ENCODE peak calls at places on chromosome 6, in six cellular contexts. U is K562, F is GM23338, K is A549, T is hepatocyte, J is mammary epithelial cell. V is an unnamed sample.
A peak's percentile ranks its signal among the peaks of the same experiment; 100 is the strongest.

GRCh38 chr6:23672737-23673136 is 453.3 kb upstream of the NRSN1 start:
- DNase-seq in U (no peak), F (no peak), K (no peak), T (no peak), J (no peak), V (no peak)

GRCh38 chr6:113089056-113089455 is 741.9 kb downstream of the RFPL4B start:
- DNase-seq in U (no peak), F (peak; percentile 64), K (no peak), T (no peak), J (no peak), V (no peak)

GRCh38 chr6:29845405-29846006 is 17.9 kb downstream of the HLA-G start:
- DNase-seq in U (no peak), F (no peak), K (peak; percentile 47), T (peak; percentile 57), J (peak; percentile 95), V (no peak)

GRCh38 chr6:138331984-138332383 is 45.7 kb upstream of the SMIM28 start:
- DNase-seq in U (no peak), F (peak; percentile 44), K (no peak), T (no peak), J (no peak), V (no peak)

GRCh38 chr6:22954749-22955385 is 385.5 kb downstream of the HDGFL1 start:
- DNase-seq in U (no peak), F (no peak), K (peak; percentile 42), T (no peak), J (peak; percentile 0), V (no peak)

GRCh38 chr6:345747-346388 is 45.7 kb upstream of the IRF4 start:
- DNase-seq in U (no peak), F (no peak), K (no peak), T (no peak), J (no peak), V (no peak)

GRCh38 chr6:75351570-75351969 is 67.0 kb upstream of the TMEM30A start:
- DNase-seq in U (no peak), F (no peak), K (no peak), T (no peak), J (no peak), V (no peak)

GRCh38 chr6:48894469-48894868 is 568.6 kb downstream of the MMUT start:
- DNase-seq in U (no peak), F (no peak), K (no peak), T (no peak), J (no peak), V (no peak)

GRCh38 chr6:85092224-85092623 is 327.8 kb upstream of the TBX18 start:
- DNase-seq in U (no peak), F (no peak), K (no peak), T (no peak), J (no peak), V (no peak)

GRCh38 chr6:44127186-44128019 is at the start of the genes MRPL14 and TMEM63B:
- DNase-seq in U (peak; percentile 99), F (peak; percentile 90), K (peak; percentile 83), T (peak; percentile 97), J (peak; percentile 84), V (peak; percentile 100)

GRCh38 chr6:46993846-46994245 is 48.3 kb downstream of the ADGRF1 start:
- DNase-seq in U (no peak), F (no peak), K (peak; percentile 61), T (no peak), J (peak; percentile 95), V (no peak)

GRCh38 chr6:67361264-67361663 is 1273.8 kb upstream of the ADGRB3 start:
- DNase-seq in U (no peak), F (no peak), K (no peak), T (no peak), J (no peak), V (no peak)

GRCh38 chr6:135624402-135625297 is 127.1 kb upstream of the AHI1 start:
- DNase-seq in U (no peak), F (no peak), K (no peak), T (no peak), J (no peak), V (no peak)

GRCh38 chr6:135033238-135033637 is 21.4 kb downstream of the HBS1L start:
- DNase-seq in U (no peak), F (no peak), K (no peak), T (no peak), J (peak; percentile 47), V (no peak)

GRCh38 chr6:137259349-137259748 is 40.2 kb upstream of the IFNGR1 start:
- DNase-seq in U (no peak), F (no peak), K (peak; percentile 25), T (no peak), J (peak; percentile 58), V (no peak)

GRCh38 chr6:16723833-16724232 is 37.4 kb downstream of the ATXN1 start:
- DNase-seq in U (no peak), F (peak; percentile 41), K (peak; percentile 61), T (peak; percentile 78), J (peak; percentile 92), V (peak; percentile 88)

GRCh38 chr6:42405025-42405424 is 46.7 kb downstream of the TRERF1 start:
- DNase-seq in U (no peak), F (peak; percentile 51), K (no peak), T (no peak), J (no peak), V (no peak)

GRCh38 chr6:122381494-122382083 is 17.9 kb upstream of the HSF2 start:
- DNase-seq in U (peak; percentile 56), F (peak; percentile 92), K (peak; percentile 67), T (peak; percentile 84), J (peak; percentile 48), V (no peak)

GRCh38 chr6:127963495-127963894 is 62.6 kb upstream of the THEMIS start:
- DNase-seq in U (no peak), F (no peak), K (no peak), T (no peak), J (no peak), V (no peak)

GRCh38 chr6:158642805-158643489 is 1.6 kb downstream of the DYNLT1 start:
- DNase-seq in U (no peak), F (no peak), K (no peak), T (no peak), J (peak; percentile 9), V (peak; percentile 63)

GRCh38 chr6:106639812-106640211 is 10.4 kb downstream of the QRSL1 start:
- DNase-seq in U (no peak), F (no peak), K (no peak), T (no peak), J (no peak), V (no peak)

GRCh38 chr6:72042088-72042487 is 155.7 kb downstream of the RIMS1 start:
- DNase-seq in U (no peak), F (no peak), K (no peak), T (peak; percentile 11), J (no peak), V (no peak)

GRCh38 chr6:77638129-77638830 is 14.6 kb upstream of the MEI4 start:
- DNase-seq in U (no peak), F (no peak), K (no peak), T (no peak), J (no peak), V (no peak)

GRCh38 chr6:73413102-73413501 is 18.5 kb downstream of the DDX43 start:
- DNase-seq in U (no peak), F (no peak), K (no peak), T (no peak), J (no peak), V (no peak)

GRCh38 chr6:131172237-131172636 is 37.0 kb downstream of the AKAP7 start:
- DNase-seq in U (no peak), F (no peak), K (no peak), T (no peak), J (peak; percentile 56), V (no peak)

DNA sequence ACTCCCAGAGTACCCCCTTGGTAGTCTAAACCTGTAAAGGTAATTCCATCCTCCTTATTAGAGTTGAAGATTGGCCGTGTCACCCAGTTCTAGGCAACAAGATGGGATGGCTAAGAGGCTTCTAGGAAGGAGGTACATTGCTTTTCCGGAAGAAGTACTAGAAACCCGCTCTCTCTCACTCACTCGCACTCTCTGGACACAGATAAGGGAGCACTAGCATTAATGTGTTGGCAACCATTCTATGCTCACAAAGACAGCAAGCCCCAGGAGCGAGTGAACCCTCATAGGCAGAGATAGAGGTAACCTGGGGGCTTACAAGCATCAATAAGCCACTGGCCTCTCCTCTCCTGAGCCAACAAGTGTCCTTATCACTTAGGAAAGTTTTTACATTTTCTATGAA is 503.2 kb upstream of the JARID2 start:
- DNase-seq in U (no peak), F (no peak), K (no peak), T (no peak), J (no peak), V (no peak)
- H3K4me2 ChIP-seq in U (peak overlapping the region; percentile 28), F (no peak overlapping the region), K (peak overlapping the region; percentile 76), T (no peak overlapping the region), J (peak overlapping the region; percentile 38), V (peak overlapping the region; percentile 61)

GRCh38 chr6:104940881-104941693 is 15.8 kb upstream of the LIN28B start:
- DNase-seq in U (peak; percentile 80), F (peak; percentile 85), K (no peak), T (peak; percentile 88), J (peak; percentile 7), V (peak; percentile 90)
- H3K27ac ChIP-seq in U (peak overlapping the region; percentile 57), F (peak overlapping the region; percentile 80), K (no peak overlapping the region), T (peak overlapping the region; percentile 93), J (no peak overlapping the region), V (no peak overlapping the region)

GRCh38 chr6:32965901-32966300 is 2.5 kb upstream of the BRD2 start:
- DNase-seq in U (no peak), F (no peak), K (no peak), T (no peak), J (no peak), V (peak; percentile 82)

GRCh38 chr6:32963870-32964269 is 4.5 kb upstream of the BRD2 start:
- DNase-seq in U (no peak), F (no peak), K (no peak), T (no peak), J (no peak), V (no peak)

GRCh38 chr6:32967151-32968091 is 973 bp upstream of the BRD2 start:
- DNase-seq in U (peak; percentile 66), F (peak; percentile 73), K (peak; percentile 80), T (peak; percentile 56), J (peak; percentile 60), V (peak; percentile 45)

GRCh38 chr6:32962427-32962826 is 6.0 kb upstream of the BRD2 start:
- DNase-seq in U (no peak), F (no peak), K (no peak), T (no peak), J (no peak), V (no peak)

DNA sequence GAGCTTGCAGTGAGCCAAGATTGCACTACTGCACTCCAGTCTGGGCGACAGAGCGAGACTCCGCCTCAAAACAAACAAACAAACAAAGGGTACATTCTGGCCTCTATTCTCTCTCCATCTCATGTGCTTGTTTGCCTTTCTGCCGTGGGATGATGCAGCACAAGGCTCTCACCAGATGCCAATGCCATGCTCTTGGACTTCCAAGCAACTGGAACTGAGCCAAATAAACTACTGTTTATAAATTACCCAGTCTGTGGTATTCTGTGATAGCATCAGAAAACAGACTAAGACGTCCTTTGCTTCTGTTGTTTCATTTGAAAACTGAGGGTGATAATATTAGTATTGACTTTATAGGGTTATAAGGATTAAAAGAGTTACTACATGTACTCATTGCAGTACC is 3.6 kb upstream of the BRD2 start:
- DNase-seq in U (no peak), F (no peak), K (no peak), T (no peak), J (no peak), V (no peak)
- H3K4me2 ChIP-seq in U (no peak overlapping the region), F (no peak overlapping the region), K (no peak overlapping the region), T (no peak overlapping the region), J (no peak overlapping the region), V (no peak overlapping the region)

DNA sequence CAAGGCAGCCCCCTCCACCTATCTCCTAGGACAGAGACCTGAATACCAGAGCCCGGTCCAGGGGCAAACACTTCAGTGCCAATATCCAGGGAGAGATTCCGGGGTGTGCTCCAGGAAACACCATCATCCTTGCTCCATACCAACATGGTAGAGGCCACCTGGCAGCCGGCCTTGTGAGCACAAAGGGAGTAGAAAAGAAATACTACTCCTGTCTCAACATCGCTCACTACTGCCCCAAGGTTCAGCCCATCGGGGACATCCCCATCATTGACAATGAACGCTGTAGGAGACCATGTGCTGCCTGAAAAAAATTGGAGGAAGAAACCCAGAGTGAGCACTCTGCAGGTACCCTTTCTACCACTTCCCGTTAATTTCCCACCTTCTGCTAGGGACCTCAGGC is 1.5 kb downstream of the NEU1 start:
- DNase-seq in U (no peak), F (no peak), K (no peak), T (peak; percentile 4), J (no peak), V (peak; percentile 75)
- H3K27ac ChIP-seq in U (no peak overlapping the region), F (no peak overlapping the region), K (no peak overlapping the region), T (no peak overlapping the region), J (no peak overlapping the region), V (no peak overlapping the region)